ENCODE peak calls at places on chromosomes 5 and 9, in eight cellular contexts. One of them, this sample, is unnamed. For H3K4me1, the result is how much of the 10 kb centered on the place peaks cover.

GRCh38 chr9:18605763-18606162 is 131.8 kb downstream of the ADAMTSL1 start:
- DNase-seq in RWPE2: no peak
- DNase-seq in ovary: peak
- DNase-seq in Peyer's patch: no peak
- DNase-seq in CD8-positive, alpha-beta memory T cell: no peak
- DNase-seq in GM23338: no peak
- DNase-seq in prostate gland: no peak
- DNase-seq in effector memory CD4-positive, alpha-beta T cell: no peak
- DNase-seq in this sample: no peak

GRCh38 chr5:131171276-131171815 is 602 bp downstream of the LYRM7 start:
- DNase-seq in RWPE2: no peak
- DNase-seq in ovary: no peak
- DNase-seq in Peyer's patch: no peak
- DNase-seq in CD8-positive, alpha-beta memory T cell: no peak
- DNase-seq in GM23338: peak
- DNase-seq in prostate gland: no peak
- DNase-seq in effector memory CD4-positive, alpha-beta T cell: no peak
- DNase-seq in this sample: peak

GRCh38 chr9:134570151-134570621 is 71.4 kb upstream of the COL5A1 start:
- DNase-seq in RWPE2: peak
- DNase-seq in ovary: peak
- DNase-seq in Peyer's patch: peak
- DNase-seq in CD8-positive, alpha-beta memory T cell: no peak
- DNase-seq in GM23338: no peak
- DNase-seq in prostate gland: no peak
- DNase-seq in effector memory CD4-positive, alpha-beta T cell: no peak
- DNase-seq in this sample: no peak

GRCh38 chr9:109903515-109904138 is 123.6 kb downstream of the PALM2AKAP2 start:
- DNase-seq in RWPE2: no peak
- DNase-seq in ovary: peak
- DNase-seq in Peyer's patch: no peak
- DNase-seq in CD8-positive, alpha-beta memory T cell: peak
- DNase-seq in GM23338: peak
- DNase-seq in prostate gland: peak
- DNase-seq in effector memory CD4-positive, alpha-beta T cell: peak
- DNase-seq in this sample: peak

GRCh38 chr9:130039504-130040147 is 3.4 kb downstream of the FNBP1 start:
- DNase-seq in RWPE2: no peak
- DNase-seq in ovary: no peak
- DNase-seq in Peyer's patch: no peak
- DNase-seq in CD8-positive, alpha-beta memory T cell: peak
- DNase-seq in GM23338: peak
- DNase-seq in prostate gland: no peak
- DNase-seq in effector memory CD4-positive, alpha-beta T cell: no peak
- DNase-seq in this sample: no peak

GRCh38 chr5:154618696-154619095 is 136.5 kb upstream of the LARP1 start:
- DNase-seq in RWPE2: no peak
- DNase-seq in ovary: no peak
- DNase-seq in Peyer's patch: no peak
- DNase-seq in CD8-positive, alpha-beta memory T cell: no peak
- DNase-seq in GM23338: no peak
- DNase-seq in prostate gland: no peak
- DNase-seq in effector memory CD4-positive, alpha-beta T cell: no peak
- DNase-seq in this sample: no peak

GRCh38 chr5:138946241-138946623 is 71.1 kb upstream of the LRRTM2 start:
- DNase-seq in RWPE2: peak
- DNase-seq in ovary: no peak
- DNase-seq in Peyer's patch: no peak
- DNase-seq in CD8-positive, alpha-beta memory T cell: no peak
- DNase-seq in GM23338: no peak
- DNase-seq in prostate gland: no peak
- DNase-seq in effector memory CD4-positive, alpha-beta T cell: no peak
- DNase-seq in this sample: no peak

GRCh38 chr5:122142480-122142879 is 13.1 kb downstream of the ZNF474 start:
- DNase-seq in RWPE2: no peak
- DNase-seq in ovary: no peak
- DNase-seq in Peyer's patch: no peak
- DNase-seq in CD8-positive, alpha-beta memory T cell: no peak
- DNase-seq in GM23338: no peak
- DNase-seq in prostate gland: no peak
- DNase-seq in effector memory CD4-positive, alpha-beta T cell: no peak
- DNase-seq in this sample: no peak

GRCh38 chr5:147140558-147140957 is 94.3 kb upstream of the STK32A start:
- DNase-seq in RWPE2: no peak
- DNase-seq in ovary: no peak
- DNase-seq in Peyer's patch: no peak
- DNase-seq in CD8-positive, alpha-beta memory T cell: no peak
- DNase-seq in GM23338: no peak
- DNase-seq in prostate gland: no peak
- DNase-seq in effector memory CD4-positive, alpha-beta T cell: no peak
- DNase-seq in this sample: no peak

GRCh38 chr5:74415695-74416102 is 224.8 kb downstream of the ENC1 start:
- DNase-seq in RWPE2: no peak
- DNase-seq in ovary: no peak
- DNase-seq in Peyer's patch: no peak
- DNase-seq in CD8-positive, alpha-beta memory T cell: no peak
- DNase-seq in GM23338: no peak
- DNase-seq in prostate gland: no peak
- DNase-seq in effector memory CD4-positive, alpha-beta T cell: no peak
- DNase-seq in this sample: no peak

GRCh38 chr5:132777209-132778069 is at the start of gene SEPTIN8:
- DNase-seq in RWPE2: no peak
- DNase-seq in ovary: peak
- DNase-seq in Peyer's patch: peak
- DNase-seq in CD8-positive, alpha-beta memory T cell: peak
- DNase-seq in GM23338: peak
- DNase-seq in prostate gland: peak
- DNase-seq in effector memory CD4-positive, alpha-beta T cell: peak
- DNase-seq in this sample: peak

GRCh38 chr9:128685636-128686489 is 3.2 kb upstream of the SET start:
- DNase-seq in RWPE2: no peak
- DNase-seq in ovary: peak
- DNase-seq in Peyer's patch: peak
- DNase-seq in CD8-positive, alpha-beta memory T cell: peak
- DNase-seq in GM23338: no peak
- DNase-seq in prostate gland: no peak
- DNase-seq in effector memory CD4-positive, alpha-beta T cell: peak
- DNase-seq in this sample: peak

GRCh38 chr5:151699071-151699901 is 12.6 kb upstream of the SPARC start:
- DNase-seq in RWPE2: peak
- DNase-seq in ovary: peak
- DNase-seq in Peyer's patch: no peak
- DNase-seq in CD8-positive, alpha-beta memory T cell: no peak
- DNase-seq in GM23338: no peak
- DNase-seq in prostate gland: no peak
- DNase-seq in effector memory CD4-positive, alpha-beta T cell: no peak
- DNase-seq in this sample: no peak

GRCh38 chr5:90221947-90222346 is 187.6 kb downstream of the CETN3 start:
- DNase-seq in RWPE2: no peak
- DNase-seq in ovary: no peak
- DNase-seq in Peyer's patch: no peak
- DNase-seq in CD8-positive, alpha-beta memory T cell: no peak
- DNase-seq in GM23338: no peak
- DNase-seq in prostate gland: no peak
- DNase-seq in effector memory CD4-positive, alpha-beta T cell: no peak
- DNase-seq in this sample: no peak

GRCh38 chr5:111512026-111512405 is 319 bp downstream of the STARD4 start:
- DNase-seq in RWPE2: peak
- DNase-seq in ovary: peak
- DNase-seq in Peyer's patch: no peak
- DNase-seq in CD8-positive, alpha-beta memory T cell: no peak
- DNase-seq in GM23338: peak
- DNase-seq in prostate gland: peak
- DNase-seq in effector memory CD4-positive, alpha-beta T cell: no peak
- DNase-seq in this sample: no peak

GRCh38 chr9:96567203-96567700 is 52.4 kb downstream of the CDC14B start:
- DNase-seq in RWPE2: no peak
- DNase-seq in ovary: no peak
- DNase-seq in Peyer's patch: no peak
- DNase-seq in CD8-positive, alpha-beta memory T cell: no peak
- DNase-seq in GM23338: no peak
- DNase-seq in prostate gland: no peak
- DNase-seq in effector memory CD4-positive, alpha-beta T cell: no peak
- DNase-seq in this sample: peak

GRCh38 chr9:133066181-133066983 is 4.6 kb downstream of the CEL start:
- DNase-seq in RWPE2: no peak
- DNase-seq in ovary: no peak
- DNase-seq in Peyer's patch: no peak
- DNase-seq in CD8-positive, alpha-beta memory T cell: no peak
- DNase-seq in GM23338: no peak
- DNase-seq in prostate gland: no peak
- DNase-seq in effector memory CD4-positive, alpha-beta T cell: no peak
- DNase-seq in this sample: no peak

GRCh38 chr5:167294861-167295685 is 996.4 kb upstream of the WWC1 start:
- DNase-seq in RWPE2: peak
- DNase-seq in ovary: no peak
- DNase-seq in Peyer's patch: peak
- DNase-seq in CD8-positive, alpha-beta memory T cell: no peak
- DNase-seq in GM23338: peak
- DNase-seq in prostate gland: no peak
- DNase-seq in effector memory CD4-positive, alpha-beta T cell: no peak
- DNase-seq in this sample: no peak

GRCh38 chr5:159051431-159052281 is 48.1 kb downstream of the EBF1 start:
- DNase-seq in RWPE2: no peak
- DNase-seq in ovary: peak
- DNase-seq in Peyer's patch: no peak
- DNase-seq in CD8-positive, alpha-beta memory T cell: no peak
- DNase-seq in GM23338: peak
- DNase-seq in prostate gland: no peak
- DNase-seq in effector memory CD4-positive, alpha-beta T cell: no peak
- DNase-seq in this sample: no peak

DNA sequence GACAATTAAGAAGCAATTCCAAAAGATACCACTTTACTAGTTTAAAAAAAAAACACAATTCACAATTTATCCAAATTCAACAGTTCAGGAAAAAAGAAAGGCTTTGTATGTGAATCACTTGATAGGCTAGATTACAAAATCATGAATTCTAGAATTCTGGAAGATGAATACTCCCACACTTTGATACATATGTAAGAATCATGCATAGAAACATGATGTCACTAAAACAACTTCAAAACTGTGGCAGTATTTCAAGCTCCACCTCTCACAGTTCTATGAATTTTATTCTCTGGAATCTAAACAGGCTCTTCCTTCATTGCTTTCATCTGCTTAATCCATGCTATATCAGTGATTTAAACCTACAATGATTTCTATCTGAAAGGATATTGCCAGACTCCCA is 51.0 kb downstream of the GNAQ start:
- DNase-seq in RWPE2: no peak
- DNase-seq in ovary: no peak
- DNase-seq in Peyer's patch: no peak
- DNase-seq in CD8-positive, alpha-beta memory T cell: no peak
- DNase-seq in GM23338: no peak
- DNase-seq in prostate gland: no peak
- DNase-seq in effector memory CD4-positive, alpha-beta T cell: no peak
- DNase-seq in this sample: no peak
- H3K4me1 ChIP-seq in RWPE2: under half
- H3K4me1 ChIP-seq in ovary: under half
- H3K4me1 ChIP-seq in Peyer's patch: under half
- H3K4me1 ChIP-seq in CD8-positive, alpha-beta memory T cell: half or more
- H3K4me1 ChIP-seq in GM23338: under half
- H3K4me1 ChIP-seq in prostate gland: under half
- H3K4me1 ChIP-seq in effector memory CD4-positive, alpha-beta T cell: under half
- H3K4me1 ChIP-seq in this sample: half or more

GRCh38 chr5:135976216-135976615 is 21.4 kb upstream of the LECT2 start:
- DNase-seq in RWPE2: no peak
- DNase-seq in ovary: no peak
- DNase-seq in Peyer's patch: no peak
- DNase-seq in CD8-positive, alpha-beta memory T cell: no peak
- DNase-seq in GM23338: no peak
- DNase-seq in prostate gland: no peak
- DNase-seq in effector memory CD4-positive, alpha-beta T cell: no peak
- DNase-seq in this sample: no peak
- H3K27ac ChIP-seq in RWPE2: no peak
- H3K27ac ChIP-seq in ovary: no peak
- H3K27ac ChIP-seq in Peyer's patch: no peak
- H3K27ac ChIP-seq in CD8-positive, alpha-beta memory T cell: no peak
- H3K27ac ChIP-seq in GM23338: no peak
- H3K27ac ChIP-seq in prostate gland: no peak
- H3K27ac ChIP-seq in effector memory CD4-positive, alpha-beta T cell: no peak
- H3K27ac ChIP-seq in this sample: no peak

GRCh38 chr5:173475780-173476179 is 140.7 kb downstream of the BOD1 start:
- DNase-seq in RWPE2: no peak
- DNase-seq in ovary: no peak
- DNase-seq in Peyer's patch: no peak
- DNase-seq in CD8-positive, alpha-beta memory T cell: no peak
- DNase-seq in GM23338: no peak
- DNase-seq in prostate gland: no peak
- DNase-seq in effector memory CD4-positive, alpha-beta T cell: no peak
- DNase-seq in this sample: no peak
- H3K4me1 ChIP-seq in RWPE2: under half
- H3K4me1 ChIP-seq in ovary: under half
- H3K4me1 ChIP-seq in Peyer's patch: under half
- H3K4me1 ChIP-seq in CD8-positive, alpha-beta memory T cell: under half
- H3K4me1 ChIP-seq in GM23338: under half
- H3K4me1 ChIP-seq in prostate gland: under half
- H3K4me1 ChIP-seq in effector memory CD4-positive, alpha-beta T cell: under half
- H3K4me1 ChIP-seq in this sample: under half

GRCh38 chr5:126184474-126184873 is 238.7 kb upstream of the GRAMD2B start:
- DNase-seq in RWPE2: no peak
- DNase-seq in ovary: no peak
- DNase-seq in Peyer's patch: no peak
- DNase-seq in CD8-positive, alpha-beta memory T cell: no peak
- DNase-seq in GM23338: no peak
- DNase-seq in prostate gland: no peak
- DNase-seq in effector memory CD4-positive, alpha-beta T cell: no peak
- DNase-seq in this sample: no peak

GRCh38 chr5:126178521-126178920 is 244.7 kb upstream of the GRAMD2B start:
- DNase-seq in RWPE2: no peak
- DNase-seq in ovary: no peak
- DNase-seq in Peyer's patch: no peak
- DNase-seq in CD8-positive, alpha-beta memory T cell: no peak
- DNase-seq in GM23338: no peak
- DNase-seq in prostate gland: no peak
- DNase-seq in effector memory CD4-positive, alpha-beta T cell: no peak
- DNase-seq in this sample: no peak

GRCh38 chr5:126186210-126186609 is 237.0 kb upstream of the GRAMD2B start:
- DNase-seq in RWPE2: no peak
- DNase-seq in ovary: no peak
- DNase-seq in Peyer's patch: no peak
- DNase-seq in CD8-positive, alpha-beta memory T cell: no peak
- DNase-seq in GM23338: no peak
- DNase-seq in prostate gland: no peak
- DNase-seq in effector memory CD4-positive, alpha-beta T cell: no peak
- DNase-seq in this sample: no peak

GRCh38 chr5:126188804-126189203 is 234.4 kb upstream of the GRAMD2B start:
- DNase-seq in RWPE2: no peak
- DNase-seq in ovary: no peak
- DNase-seq in Peyer's patch: no peak
- DNase-seq in CD8-positive, alpha-beta memory T cell: no peak
- DNase-seq in GM23338: no peak
- DNase-seq in prostate gland: no peak
- DNase-seq in effector memory CD4-positive, alpha-beta T cell: no peak
- DNase-seq in this sample: no peak

GRCh38 chr5:126182901-126183695 is 240.1 kb upstream of the GRAMD2B start:
- DNase-seq in RWPE2: no peak
- DNase-seq in ovary: no peak
- DNase-seq in Peyer's patch: no peak
- DNase-seq in CD8-positive, alpha-beta memory T cell: no peak
- DNase-seq in GM23338: no peak
- DNase-seq in prostate gland: peak
- DNase-seq in effector memory CD4-positive, alpha-beta T cell: no peak
- DNase-seq in this sample: no peak
- H3K27ac ChIP-seq in RWPE2: no peak
- H3K27ac ChIP-seq in ovary: no peak
- H3K27ac ChIP-seq in Peyer's patch: no peak
- H3K27ac ChIP-seq in CD8-positive, alpha-beta memory T cell: no peak
- H3K27ac ChIP-seq in GM23338: no peak
- H3K27ac ChIP-seq in prostate gland: no peak
- H3K27ac ChIP-seq in effector memory CD4-positive, alpha-beta T cell: no peak
- H3K27ac ChIP-seq in this sample: no peak